ENCODE peak calls at places on chromosomes 5 and 9, in six cellular contexts. L is SK-N-SH, N is HepG2, G is K562, H is GM12878, P is H1. T is an unnamed sample.

GRCh38 chr9:7454490-7455110 is 345.0 kb downstream of the DMAC1 start:
- DNase-seq in H (no peak), L (no peak), G (no peak), N (no peak), P (no peak), T (no peak)

GRCh38 chr9:4280605-4281004 is 19.3 kb downstream of the GLIS3 start:
- DNase-seq in G (no peak), H (no peak), L (no peak), N (no peak), P (no peak), T (no peak)

GRCh38 chr5:152688561-152689274 is 283.6 kb upstream of the NMUR2 start:
- DNase-seq in L (no peak), N (no peak), H (no peak), G (no peak), P (no peak), T (no peak)

GRCh38 chr5:135709998-135710670 is 124.3 kb upstream of the SLC25A48 start:
- DNase-seq in G (no peak), H (no peak), P (no peak), N (peak; percentile 51), L (no peak), T (no peak)

GRCh38 chr5:14204785-14205321 is 61.7 kb downstream of the TRIO start:
- DNase-seq in P (no peak), L (no peak), G (no peak), N (peak; percentile 64), H (no peak), T (no peak)

GRCh38 chr5:72441094-72441723 is 66.0 kb downstream of the ZNF366 start:
- DNase-seq in L (no peak), G (no peak), P (no peak), N (no peak), H (no peak), T (no peak)

GRCh38 chr5:34415559-34416198 is 240.4 kb upstream of the RAI14 start:
- DNase-seq in N (no peak), P (no peak), H (peak; percentile 23), G (no peak), L (no peak), T (no peak)

GRCh38 chr5:8615142-8615858 is 746.4 kb downstream of the MTRR start:
- DNase-seq in H (no peak), N (no peak), P (no peak), L (no peak), G (no peak), T (no peak)

GRCh38 chr5:122183098-122183794 is 53.9 kb downstream of the ZNF474 start:
- DNase-seq in N (no peak), G (no peak), H (no peak), L (no peak), P (no peak), T (no peak)

GRCh38 chr5:73938280-73938937 is 312.4 kb downstream of the ARHGEF28 start:
- DNase-seq in L (no peak), G (no peak), H (no peak), P (no peak), N (no peak), T (no peak)

GRCh38 chr5:40165789-40166728 is 513.7 kb upstream of the PTGER4 start:
- DNase-seq in N (no peak), G (no peak), H (no peak), L (no peak), P (no peak), T (no peak)

GRCh38 chr5:67465556-67466206 is 269.1 kb upstream of the CD180 start:
- DNase-seq in H (peak; percentile 32), L (no peak), P (no peak), G (no peak), N (no peak), T (no peak)

GRCh38 chr5:41924526-41924871 is 582 bp upstream of the FBXO4 start:
- DNase-seq in G (no peak), N (no peak), L (no peak), H (no peak), P (no peak), T (no peak)

GRCh38 chr9:113513541-113513940 is 50.0 kb downstream of the RGS3 start:
- DNase-seq in P (no peak), G (no peak), H (no peak), N (no peak), L (no peak), T (no peak)

GRCh38 chr9:36992501-36993316 is 41.4 kb downstream of the PAX5 start:
- DNase-seq in P (no peak), H (no peak), G (no peak), L (peak; percentile 61), N (no peak), T (no peak)

GRCh38 chr9:36993933-36994764 is 39.9 kb downstream of the PAX5 start:
- DNase-seq in H (peak; percentile 86), P (no peak), N (no peak), G (no peak), L (peak; percentile 50), T (no peak)

GRCh38 chr9:36997414-36997813 is 36.7 kb downstream of the PAX5 start:
- DNase-seq in G (no peak), H (no peak), N (no peak), P (no peak), L (no peak), T (no peak)

GRCh38 chr9:36996677-36997076 is 37.4 kb downstream of the PAX5 start:
- DNase-seq in G (no peak), N (no peak), L (no peak), P (no peak), H (no peak), T (no peak)

GRCh38 chr9:36995927-36996471 is 38.1 kb downstream of the PAX5 start:
- DNase-seq in H (no peak), N (peak; percentile 45), P (peak; percentile 91), L (peak; percentile 44), G (peak; percentile 64), T (peak; percentile 44)
- TF ChIP-seq GABPA in H (no peak), N (no peak), P (no peak), L (no peak), G (no peak), T (no peak)

GRCh38 chr9:16637938-16638337 is 232.5 kb downstream of the BNC2 start:
- DNase-seq in H (no peak), G (no peak), L (no peak), P (no peak), N (no peak), T (no peak)
- TF ChIP-seq GABPA in H (no peak), G (no peak), L (no peak), P (no peak), N (no peak), T (no peak)

DNA sequence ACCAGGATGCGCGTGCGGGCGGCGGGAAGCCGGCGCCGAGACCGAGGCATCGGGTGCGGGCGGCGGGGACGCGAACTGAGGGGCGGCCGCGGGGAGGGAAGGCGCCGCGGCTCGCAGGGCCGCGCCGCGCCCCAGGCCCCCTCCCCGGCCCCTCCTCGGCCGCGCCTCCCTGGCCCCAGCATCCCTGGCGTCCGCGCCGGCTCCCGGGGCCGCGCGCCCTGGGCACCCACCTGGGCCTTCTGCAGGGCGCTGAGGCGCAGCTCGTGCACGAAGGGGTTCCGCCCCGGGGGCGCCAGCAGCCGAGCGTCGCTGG is 324 bp downstream of the LPCAT1 start:
- DNase-seq in N (no peak), G (no peak), H (no peak), L (peak; percentile 83), P (no peak), T (no peak)
- TF ChIP-seq GABPA in N (no peak), G (no peak), H (no peak), L (no peak), P (no peak), T (no peak)

GRCh38 chr9:84375954-84376353 is 35.4 kb upstream of the SLC28A3 start:
- DNase-seq in P (no peak), H (no peak), L (peak; percentile 36), G (no peak), N (no peak), T (no peak)
- TF ChIP-seq GABPA in P (no peak), H (no peak), L (no peak), G (no peak), N (no peak), T (no peak)

T was measured in HL-60.